ENCODE peak calls at places on chromosomes 11 and 22, in four cellular contexts. I, T, N and U are unnamed samples.

GRCh38 chr22:19499880-19500242 is 20.1 kb downstream of the CDC45 start:
- DNase-seq in N (no peak), T (no peak), I (no peak), U (no peak)

GRCh38 chr11:94473177-94473799 is 20.4 kb downstream of the MRE11 start:
- DNase-seq in T (no peak), N (no peak), I (no peak), U (peak; percentile 2)

GRCh38 chr11:68353118-68353517 is 40.7 kb downstream of the LRP5 start:
- DNase-seq in I (no peak), T (no peak), N (no peak), U (no peak)

GRCh38 chr11:88206746-88207145 is 31.5 kb upstream of the RAB38 start:
- DNase-seq in N (no peak), T (no peak), I (no peak), U (no peak)

GRCh38 chr11:115066111-115066660 is 387.9 kb downstream of the NXPE2 start:
- DNase-seq in T (no peak), N (no peak), I (no peak), U (no peak)

GRCh38 chr11:115887316-115887715 is 383.1 kb upstream of the CADM1 start:
- DNase-seq in N (no peak), I (no peak), T (no peak), U (no peak)

GRCh38 chr11:119427279-119427678 is 4.3 kb upstream of the THY1 start:
- DNase-seq in T (no peak), N (peak; percentile 47), I (no peak), U (no peak)

GRCh38 chr11:125498521-125498920 is 2.5 kb upstream of the FEZ1 start:
- DNase-seq in I (no peak), T (no peak), N (no peak), U (no peak)

GRCh38 chr11:86726118-86726748 is 53.8 kb upstream of the ME3 start:
- DNase-seq in T (no peak), N (no peak), I (no peak), U (no peak)

GRCh38 chr11:9302448-9302847 is 11.9 kb downstream of the TMEM41B start:
- DNase-seq in N (no peak), T (no peak), I (no peak), U (no peak)

GRCh38 chr22:22219140-22219996 is 25.2 kb upstream of the VPREB1 start:
- DNase-seq in N (no peak), T (no peak), I (no peak), U (no peak)

GRCh38 chr11:117597083-117597482 is 199.9 kb downstream of the DSCAML1 start:
- DNase-seq in T (no peak), N (no peak), I (peak; percentile 30), U (no peak)